ENCODE peak calls at places on chromosomes 4 and X, in eight cellular contexts. M is dorsolateral prefrontal cortex; B is RWPE1; H is stimulated activated CD4-positive, alpha-beta T cell treated with anti-CD3 and anti-CD28 coated beads, Interleukin-15, amount 100 ng/mL, for 1 hour; U is neural progenitor cell; D is CD8-positive, alpha-beta memory T cell; V is OCI-LY7; L is heart right ventricle. A is an unnamed sample.
A peak's percentile ranks its signal among the peaks of the same experiment; 100 is the strongest.

GRCh38 chr4:6109842-6110560 is 90.3 kb downstream of the JAKMIP1 start:
- DNase-seq in B (peak; percentile 25), M (peak; percentile 40), D (no peak), H (no peak), V (peak; percentile 20), U (peak; percentile 60), L (no peak), A (no peak)

GRCh38 chr4:744212-744841 is 38.7 kb downstream of the PCGF3 start:
- DNase-seq in M (no peak), H (no peak), U (no peak), L (peak; percentile 7), B (no peak), D (no peak), V (no peak), A (no peak)

GRCh38 chrX:39985116-39985515 is 112.6 kb downstream of the BCOR start:
- DNase-seq in U (no peak), D (no peak), B (no peak), V (no peak), M (no peak), L (no peak), H (no peak), A (no peak)

GRCh38 chr4:30181512-30181911 is 538.7 kb upstream of the PCDH7 start:
- DNase-seq in D (no peak), B (no peak), V (no peak), M (no peak), U (no peak), H (no peak), L (no peak), A (no peak)

GRCh38 chr4:88356771-88357170 is 21.9 kb upstream of the HERC6 start:
- DNase-seq in U (no peak), L (no peak), M (no peak), D (no peak), H (no peak), B (no peak), V (no peak), A (no peak)

GRCh38 chr4:140213116-140213515 is 59.1 kb upstream of the MAML3 start:
- DNase-seq in V (no peak), D (no peak), U (no peak), B (no peak), M (no peak), L (no peak), H (no peak), A (no peak)

GRCh38 chrX:137749282-137749681 is 183.4 kb downstream of the ZIC3 start:
- DNase-seq in L (no peak), D (no peak), U (peak; percentile 56), M (no peak), H (no peak), V (no peak), B (no peak), A (no peak)

GRCh38 chr4:17781072-17781830 is at the start of gene FAM184B:
- DNase-seq in V (no peak), B (no peak), L (peak; percentile 10), M (no peak), H (no peak), D (no peak), U (peak; percentile 49), A (no peak)

GRCh38 chr4:139986108-139986507 is 167.9 kb downstream of the MAML3 start:
- DNase-seq in L (no peak), U (no peak), M (no peak), V (no peak), D (no peak), B (no peak), H (no peak), A (no peak)

GRCh38 chr4:89754531-89754930 is 82.4 kb downstream of the SNCA start:
- DNase-seq in B (no peak), U (no peak), V (no peak), M (no peak), D (no peak), H (no peak), L (no peak), A (no peak)

GRCh38 chr4:184907216-184907615 is 81.4 kb upstream of the ACSL1 start:
- DNase-seq in D (no peak), B (no peak), M (no peak), L (no peak), U (no peak), H (no peak), V (peak; percentile 13), A (no peak)